ENCODE peak calls at places on chromosomes 1 and 21, in six cellular contexts. U is HepG2, I is GM12891, C is GM12878, L is H1, A is K562. Q is an unnamed sample.

GRCh38 chr1:6197746-6198427 is 1.5 kb downstream of the RPL22 start:
- DNase-seq in U (no peak), I (no peak), C (no peak), L (no peak), A (no peak), Q (no peak)

GRCh38 chr1:26913389-26913753 is 404 bp downstream of the NR0B2 start:
- DNase-seq in U (no peak), I (no peak), C (no peak), L (no peak), A (no peak), Q (no peak)

GRCh38 chr1:201751872-201752271 is 77.1 kb upstream of the IPO9 start:
- DNase-seq in U (peak), I (no peak), C (no peak), L (no peak), A (no peak), Q (no peak)

GRCh38 chr1:117634631-117635030 is 28.8 kb downstream of the TENT5C start:
- DNase-seq in U (no peak), I (no peak), C (no peak), L (no peak), A (no peak), Q (no peak)

GRCh38 chr1:177780096-177780700 is 189.7 kb downstream of the SEC16B start:
- DNase-seq in U (peak), I (peak), C (no peak), L (peak), A (no peak), Q (no peak)

GRCh38 chr21:33938381-33938780 is 22.8 kb upstream of the ATP5PO start:
- DNase-seq in U (no peak), I (no peak), C (no peak), L (no peak), A (no peak), Q (no peak)

GRCh38 chr1:9350011-9350907 is 57.6 kb downstream of the SPSB1 start:
- DNase-seq in U (no peak), I (no peak), C (no peak), L (no peak), A (peak), Q (no peak)

GRCh38 chr1:112312879-112313278 is 83.1 kb upstream of the CTTNBP2NL start:
- DNase-seq in U (no peak), I (no peak), C (no peak), L (no peak), A (no peak), Q (no peak)

GRCh38 chr1:212814548-212814947 is 22.9 kb downstream of the TATDN3 start:
- DNase-seq in U (no peak), I (no peak), C (no peak), L (no peak), A (no peak), Q (no peak)

GRCh38 chr1:16014509-16015482 is 3.0 kb downstream of the HSPB7 start:
- DNase-seq in U (no peak), I (no peak), C (no peak), L (no peak), A (peak), Q (no peak)

GRCh38 chr1:51133045-51133444 is 31.0 kb downstream of the C1orf185 start:
- DNase-seq in U (no peak), I (no peak), C (no peak), L (no peak), A (no peak), Q (no peak)

GRCh38 chr1:60132108-60132507 is 58.5 kb upstream of the C1orf87 start:
- DNase-seq in U (no peak), I (no peak), C (no peak), L (no peak), A (no peak), Q (no peak)

GRCh38 chr1:36279110-36279788 is 26.9 kb upstream of the SH3D21 start:
- DNase-seq in U (no peak), I (no peak), C (no peak), L (no peak), A (no peak), Q (no peak)

GRCh38 chr1:58620259-58620658 is 43.2 kb upstream of the TACSTD2 start:
- DNase-seq in U (peak), I (no peak), C (no peak), L (no peak), A (no peak), Q (no peak)

GRCh38 chr1:16013220-16013907 is 4.5 kb downstream of the HSPB7 start:
- DNase-seq in U (peak), I (no peak), C (peak), L (no peak), A (peak), Q (no peak)

DNA sequence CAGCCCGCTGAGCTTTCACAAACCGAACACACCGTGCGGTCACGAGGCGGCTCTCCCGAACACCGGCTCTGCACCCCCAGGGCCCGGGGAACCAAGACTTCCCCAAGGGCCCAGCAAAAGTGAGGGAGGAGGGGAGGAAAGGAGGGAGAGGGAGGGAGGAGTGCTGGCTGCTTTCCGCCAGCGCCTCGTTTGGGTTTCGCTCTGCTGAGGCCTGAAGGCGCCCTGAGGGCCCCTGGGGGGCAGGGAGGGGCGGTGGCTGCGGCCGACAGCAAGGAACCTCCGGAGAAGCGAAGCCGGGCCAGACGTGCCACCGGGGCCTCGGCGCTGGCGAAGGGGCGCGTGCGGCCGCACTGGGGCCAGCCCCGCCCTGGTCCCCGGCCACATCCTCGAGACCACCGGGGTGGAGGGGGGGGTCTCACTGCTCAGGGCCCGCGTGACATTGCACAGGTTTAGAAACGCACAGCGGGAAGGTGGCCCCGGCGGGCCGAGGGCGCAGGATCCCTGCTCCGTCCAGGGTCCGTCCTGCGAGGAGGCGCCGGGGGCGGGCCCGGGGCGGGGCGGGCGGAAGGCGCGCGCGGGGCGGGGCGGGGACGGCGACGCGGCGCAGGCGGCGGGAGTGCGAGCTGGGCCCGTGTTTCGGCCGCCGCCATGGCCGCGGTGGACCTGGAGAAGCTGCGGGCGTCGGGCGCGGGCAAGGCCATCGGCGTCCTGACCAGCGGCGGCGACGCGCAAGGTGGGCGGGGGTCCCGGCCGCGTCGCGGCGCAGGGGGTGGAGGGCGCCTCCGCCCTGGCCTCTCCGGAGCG is at the start of gene PFKL:
- DNase-seq in U (peak), I (peak), C (peak), L (peak), A (peak), Q (peak)
- TF ChIP-seq POLR2A in U (peak), I (peak), C (peak), L (no peak), A (no peak), Q (peak)

DNA sequence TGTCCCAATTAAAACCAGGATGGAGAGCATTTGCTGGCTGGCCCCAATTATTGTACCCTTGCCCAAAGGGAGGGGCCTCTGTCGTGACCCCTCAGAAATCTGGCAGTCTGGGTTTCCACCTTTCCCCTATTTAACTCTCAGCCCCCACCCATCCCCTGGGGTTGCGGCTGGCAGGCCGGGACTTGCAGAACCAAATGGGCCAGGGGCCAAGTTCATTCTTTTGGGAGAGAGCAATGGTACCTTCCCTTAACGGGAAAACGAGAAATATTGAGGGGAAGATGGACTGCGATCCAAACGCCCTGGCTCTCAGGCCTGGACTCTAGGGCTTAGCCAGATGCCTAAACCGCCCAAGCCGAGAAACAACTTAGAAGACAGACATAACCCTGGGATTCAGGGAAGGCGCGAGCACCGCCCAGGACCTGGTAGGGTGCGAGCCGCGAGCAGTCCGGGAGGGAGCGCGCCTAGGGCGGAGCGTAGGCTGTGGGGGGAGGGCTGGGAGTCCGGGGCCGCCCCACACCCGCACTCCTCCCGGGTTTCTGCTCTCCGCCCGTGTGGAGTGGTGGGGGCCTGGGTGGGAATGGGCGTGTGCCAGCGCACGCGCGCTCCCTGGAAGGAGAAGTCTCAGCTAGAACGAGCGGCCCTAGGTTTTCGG is at the start of gene SLC27A3:
- DNase-seq in U (no peak), I (peak), C (no peak), L (peak), A (peak), Q (peak)
- TF ChIP-seq POLR2AphosphoS5 in U (peak), I (no peak), C (no peak), L (peak), A (no peak), Q (no peak)

GRCh38 chr1:150020711-150021110 is 10.2 kb upstream of the OTUD7B start:
- DNase-seq in U (no peak), I (no peak), C (no peak), L (no peak), A (no peak), Q (no peak)
- TF ChIP-seq TAF1 in U (no peak), I (no peak), C (no peak), L (no peak), A (no peak), Q (no peak)

GRCh38 chr1:12345350-12346217 is 115.8 kb downstream of the VPS13D start:
- DNase-seq in U (no peak), I (no peak), C (peak), L (no peak), A (no peak), Q (no peak)
- TF ChIP-seq POLR2A in U (no peak), I (no peak), C (no peak), L (no peak), A (no peak), Q (no peak)

GRCh38 chr21:41422546-41423372 is 3.3 kb upstream of the MX1 start:
- DNase-seq in U (no peak), I (no peak), C (no peak), L (no peak), A (no peak), Q (no peak)

GRCh38 chr21:41418393-41418792 is 7.6 kb upstream of the MX1 start:
- DNase-seq in U (no peak), I (no peak), C (no peak), L (no peak), A (no peak), Q (no peak)

GRCh38 chr21:41418956-41419680 is 6.9 kb upstream of the MX1 start:
- DNase-seq in U (no peak), I (no peak), C (no peak), L (no peak), A (no peak), Q (no peak)

GRCh38 chr21:41425588-41425953 is 468 bp upstream of the MX1 start:
- DNase-seq in U (no peak), I (no peak), C (no peak), L (no peak), A (no peak), Q (no peak)

GRCh38 chr21:41419921-41420862 is 5.8 kb upstream of the MX1 start:
- DNase-seq in U (peak), I (peak), C (peak), L (peak), A (peak), Q (peak)
- TF ChIP-seq POLR2AphosphoS5 in U (no peak), I (no peak), C (no peak), L (no peak), A (no peak), Q (no peak)

GRCh38 chr1:237953238-237953637 is 62.5 kb upstream of the ZP4 start:
- DNase-seq in U (no peak), I (no peak), C (no peak), L (no peak), A (no peak), Q (no peak)
- TF ChIP-seq TAF1 in U (no peak), I (no peak), C (no peak), L (no peak), A (no peak), Q (no peak)

GRCh38 chr1:206081811-206082210 is 28.8 kb downstream of the RHEX start:
- DNase-seq in U (peak), I (no peak), C (no peak), L (no peak), A (no peak), Q (no peak)

GRCh38 chr1:206083750-206084149 is 30.8 kb downstream of the RHEX start:
- DNase-seq in U (no peak), I (no peak), C (no peak), L (no peak), A (no peak), Q (no peak)

GRCh38 chr1:206079130-206079529 is 26.2 kb downstream of the RHEX start:
- DNase-seq in U (no peak), I (no peak), C (no peak), L (no peak), A (no peak), Q (no peak)

GRCh38 chr1:206080421-206080820 is 27.4 kb downstream of the RHEX start:
- DNase-seq in U (no peak), I (no peak), C (no peak), L (no peak), A (no peak), Q (no peak)

DNA sequence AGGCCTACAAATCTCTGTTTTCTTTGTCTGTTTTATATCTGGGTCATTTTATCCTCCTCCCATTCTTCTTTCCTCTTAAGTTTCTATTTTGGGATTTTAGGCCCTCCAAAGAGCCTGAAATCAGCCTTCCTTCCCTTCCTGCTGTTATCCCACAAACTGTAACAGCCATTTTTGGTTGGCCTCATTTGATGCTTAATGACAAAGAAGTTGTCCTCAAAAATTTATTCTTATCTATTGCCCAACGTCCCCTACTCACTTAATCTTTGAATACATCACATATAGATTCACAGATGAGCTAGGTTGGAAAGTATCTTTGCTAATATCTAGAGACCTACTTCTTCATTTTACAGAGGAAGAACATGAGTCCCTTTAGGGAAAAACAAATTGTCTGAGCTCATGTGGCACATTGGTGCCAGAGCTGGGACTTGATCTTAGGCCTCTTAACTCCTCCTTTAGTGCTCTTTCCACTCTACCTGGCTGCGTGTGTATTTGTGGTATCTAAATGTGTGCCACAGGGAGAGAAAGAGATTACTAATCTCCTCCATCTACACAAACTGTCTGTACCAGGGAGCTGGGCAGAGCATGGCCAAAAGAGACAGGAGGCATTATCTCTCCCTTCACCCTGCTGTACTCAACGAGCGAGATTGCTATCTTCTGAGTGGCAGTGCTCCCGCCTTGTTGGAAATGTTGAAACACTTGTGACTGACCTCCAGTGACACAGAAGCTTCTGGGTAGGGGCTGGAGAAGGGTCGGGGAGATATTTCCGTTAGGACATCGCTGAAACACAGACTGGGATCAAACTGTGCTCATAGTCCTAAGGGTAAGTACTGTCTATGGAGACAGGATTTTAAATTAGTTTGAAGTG is 30.1 kb downstream of the RHEX start:
- DNase-seq in U (no peak), I (no peak), C (no peak), L (no peak), A (no peak), Q (no peak)
- TF ChIP-seq POLR2A in U (no peak), I (no peak), C (no peak), L (no peak), A (no peak), Q (no peak)

GRCh38 chr21:41601573-41602371 is 93.8 kb upstream of the TMPRSS2 start:
- DNase-seq in U (no peak), I (no peak), C (peak), L (no peak), A (no peak), Q (no peak)
- TF ChIP-seq POLR2AphosphoS5 in U (no peak), I (no peak), C (no peak), L (no peak), A (no peak), Q (no peak)

DNA sequence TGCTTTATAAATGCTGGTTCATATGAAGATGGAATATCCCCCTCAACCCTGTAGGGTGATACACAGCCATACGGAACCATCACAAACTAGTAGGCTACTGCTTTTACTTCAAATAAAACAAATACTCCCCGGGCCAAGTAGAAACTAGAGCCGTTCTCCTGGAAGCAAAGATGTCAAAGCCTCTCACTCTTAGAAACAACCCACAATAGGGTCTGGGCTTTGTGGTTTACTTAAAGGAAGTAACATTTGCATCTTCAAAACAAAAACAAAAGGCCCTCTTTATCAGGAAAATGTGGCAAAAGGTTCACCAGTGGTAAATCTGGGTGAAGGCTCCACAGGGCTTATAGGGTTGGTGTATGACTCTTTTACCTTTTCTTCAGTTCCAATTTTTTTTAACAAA is 49.8 kb downstream of the HLCS start:
- DNase-seq in U (no peak), I (no peak), C (no peak), L (no peak), A (no peak), Q (no peak)
- TF ChIP-seq TAF1 in U (no peak), I (no peak), C (no peak), L (no peak), A (no peak), Q (no peak)

GRCh38 chr1:93878501-93878888 is 511 bp downstream of the DNTTIP2 start:
- DNase-seq in U (peak), I (peak), C (no peak), L (no peak), A (peak), Q (peak)

GRCh38 chr1:93877529-93877928 is 1.5 kb downstream of the DNTTIP2 start:
- DNase-seq in U (no peak), I (no peak), C (no peak), L (no peak), A (no peak), Q (no peak)

GRCh38 chr1:93880731-93881130 is 1.7 kb upstream of the DNTTIP2 start:
- DNase-seq in U (no peak), I (no peak), C (no peak), L (no peak), A (no peak), Q (no peak)

GRCh38 chr1:93876284-93876683 is 2.7 kb downstream of the DNTTIP2 start:
- DNase-seq in U (no peak), I (no peak), C (no peak), L (no peak), A (no peak), Q (no peak)

GRCh38 chr1:93878889-93879586 is at the start of gene DNTTIP2:
- DNase-seq in U (peak), I (peak), C (peak), L (peak), A (peak), Q (peak)
- TF ChIP-seq POLR2A in U (peak), I (peak), C (peak), L (peak), A (peak), Q (peak)